ENCODE peak calls at places on chromosomes 11 and 22, in nine cellular contexts. S, W, D, B, J, M, G, R and U are unnamed samples.
A peak's percentile ranks its signal among the peaks of the same experiment; 100 is the strongest.

GRCh38 chr11:76263657-76264056 is 57.4 kb upstream of the WNT11 start:
- DNase-seq in M (no peak), B (no peak), J (no peak), S (no peak), D (no peak), G (no peak), R (no peak), W (no peak), U (no peak)

GRCh38 chr11:7530013-7530412 is 16.2 kb downstream of the PPFIBP2 start:
- DNase-seq in R (no peak), B (no peak), M (no peak), G (no peak), S (no peak), W (no peak), J (no peak), D (no peak), U (no peak)

GRCh38 chr22:50206599-50206998 is 5.8 kb downstream of the SELENOO start:
- DNase-seq in W (no peak), J (peak; percentile 77), R (peak; percentile 68), D (peak; percentile 51), B (no peak), G (no peak), M (peak; percentile 70), S (no peak), U (peak; percentile 88)

GRCh38 chr11:99277281-99277680 is 256.5 kb downstream of the CNTN5 start:
- DNase-seq in M (peak; percentile 11), G (no peak), W (peak; percentile 5), J (no peak), D (no peak), B (no peak), S (no peak), R (no peak), U (no peak)

GRCh38 chr11:8928981-8929615 is 3.6 kb downstream of the C11orf16 start:
- DNase-seq in S (no peak), G (no peak), R (no peak), J (no peak), D (no peak), M (no peak), W (no peak), B (no peak), U (no peak)

GRCh38 chr11:33881651-33882279 is 10.1 kb downstream of the LMO2 start:
- DNase-seq in J (no peak), B (no peak), D (no peak), G (no peak), S (no peak), R (no peak), W (no peak), M (no peak), U (no peak)

GRCh38 chr22:24157783-24158170 is 23.5 kb upstream of the SUSD2 start:
- DNase-seq in S (no peak), R (no peak), G (no peak), B (peak; percentile 31), D (no peak), J (no peak), W (no peak), M (no peak), U (no peak)

GRCh38 chr11:7592706-7593105 is 78.9 kb downstream of the PPFIBP2 start:
- DNase-seq in W (peak; percentile 95), D (no peak), J (no peak), G (no peak), R (peak; percentile 37), M (no peak), S (peak; percentile 91), B (no peak), U (peak; percentile 64)

GRCh38 chr11:3946445-3947017 is 91.1 kb downstream of the STIM1 start:
- DNase-seq in D (no peak), B (no peak), W (no peak), R (no peak), M (no peak), G (no peak), S (no peak), J (no peak), U (no peak)

GRCh38 chr11:1051356-1052132 is 15.0 kb upstream of the MUC6 start:
- DNase-seq in R (no peak), B (no peak), J (no peak), G (no peak), D (no peak), S (no peak), W (no peak), M (no peak), U (peak; percentile 41)